ENCODE peak calls at places on chromosomes 11 and 22, in four cellular contexts. P is aorta, E is cardiac fibroblast, B is keratinocyte. L is an unnamed sample.

GRCh38 chr22:40057652-40058051 is 62.9 kb downstream of the FAM83F start:
- DNase-seq in P (no peak), E (no peak), B (no peak), L (no peak)

GRCh38 chr22:39612811-39613548 is 42.4 kb downstream of the CACNA1I start:
- DNase-seq in P (no peak), E (no peak), B (no peak), L (no peak)

GRCh38 chr11:100812517-100812916 is 125.4 kb downstream of the ARHGAP42 start:
- DNase-seq in P (no peak), E (no peak), B (no peak), L (no peak)

GRCh38 chr11:108973402-108974119 is 308.7 kb downstream of the DDX10 start:
- DNase-seq in P (no peak), E (peak; percentile 91), B (peak; percentile 17), L (peak; percentile 79)

GRCh38 chr11:72350752-72351151 is 83.6 kb downstream of the CLPB start:
- DNase-seq in P (no peak), E (no peak), B (no peak), L (no peak)

GRCh38 chr11:37849731-37850130 is 1251.7 kb upstream of the RAG2 start:
- DNase-seq in P (no peak), E (no peak), B (no peak), L (peak; percentile 4)

GRCh38 chr22:27866136-27867091 is 52.6 kb downstream of the PITPNB start:
- DNase-seq in P (no peak), E (peak; percentile 92), B (peak; percentile 28), L (peak; percentile 95)

GRCh38 chr11:17991799-17992433 is 20.9 kb downstream of the SERGEF start:
- DNase-seq in P (no peak), E (peak; percentile 70), B (no peak), L (peak; percentile 84)

GRCh38 chr22:42990131-42990838 is 24.7 kb downstream of the PACSIN2 start:
- DNase-seq in P (peak; percentile 77), E (peak; percentile 94), B (peak; percentile 69), L (peak; percentile 87)

GRCh38 chr11:17014774-17015638 is 792 bp upstream of the PLEKHA7 start:
- DNase-seq in P (no peak), E (peak; percentile 85), B (no peak), L (peak; percentile 34)

GRCh38 chr11:44572884-44573283 is 7.4 kb downstream of the CD82 start:
- DNase-seq in P (no peak), E (no peak), B (no peak), L (no peak)

GRCh38 chr22:24429411-24430365 is 2.3 kb downstream of the ADORA2A start:
- DNase-seq in P (peak; percentile 85), E (no peak), B (peak; percentile 25), L (peak; percentile 36)

GRCh38 chr22:29947410-29948387 is 64.7 kb downstream of the MTMR3 start:
- DNase-seq in P (no peak), E (peak; percentile 55), B (no peak), L (peak; percentile 48)

GRCh38 chr11:110972640-110973039 is 260.4 kb upstream of the ARHGAP20 start:
- DNase-seq in P (no peak), E (peak; percentile 92), B (no peak), L (peak; percentile 96)

GRCh38 chr11:131749100-131749499 is 378.7 kb downstream of the NTM start:
- DNase-seq in P (no peak), E (peak; percentile 99), B (no peak), L (peak; percentile 89)

GRCh38 chr22:18070556-18071306 is 7.1 kb upstream of the PEX26 start:
- DNase-seq in P (no peak), E (no peak), B (peak; percentile 89), L (no peak)

GRCh38 chr11:61069427-61069826 is 32.9 kb upstream of the CD5 start:
- DNase-seq in P (no peak), E (no peak), B (no peak), L (no peak)

GRCh38 chr11:1162498-1163311 is 5.0 kb downstream of the MUC5AC start:
- DNase-seq in P (peak; percentile 68), E (no peak), B (no peak), L (no peak)

GRCh38 chr11:126212089-126212660 is 593 bp downstream of the FAM118B start:
- DNase-seq in P (no peak), E (peak; percentile 14), B (no peak), L (peak; percentile 18)

GRCh38 chr11:2474059-2474901 is 29.5 kb downstream of the KCNQ1 start:
- DNase-seq in P (no peak), E (no peak), B (no peak), L (no peak)

GRCh38 chr22:23829845-23830372 is 8.9 kb downstream of the DERL3 start:
- DNase-seq in P (no peak), E (peak; percentile 82), B (no peak), L (peak; percentile 90)

GRCh38 chr11:82775736-82776346 is 42.2 kb upstream of the FAM181B start:
- DNase-seq in P (no peak), E (peak; percentile 71), B (no peak), L (peak; percentile 72)

GRCh38 chr11:64741393-64742086 is 2.4 kb downstream of the RASGRP2 start:
- DNase-seq in P (no peak), E (no peak), B (no peak), L (no peak)
- H3K4me3 ChIP-seq in P (no peak overlapping the region), E (no peak overlapping the region), B (no peak overlapping the region), L (peak overlapping the region; percentile 73)

DNA sequence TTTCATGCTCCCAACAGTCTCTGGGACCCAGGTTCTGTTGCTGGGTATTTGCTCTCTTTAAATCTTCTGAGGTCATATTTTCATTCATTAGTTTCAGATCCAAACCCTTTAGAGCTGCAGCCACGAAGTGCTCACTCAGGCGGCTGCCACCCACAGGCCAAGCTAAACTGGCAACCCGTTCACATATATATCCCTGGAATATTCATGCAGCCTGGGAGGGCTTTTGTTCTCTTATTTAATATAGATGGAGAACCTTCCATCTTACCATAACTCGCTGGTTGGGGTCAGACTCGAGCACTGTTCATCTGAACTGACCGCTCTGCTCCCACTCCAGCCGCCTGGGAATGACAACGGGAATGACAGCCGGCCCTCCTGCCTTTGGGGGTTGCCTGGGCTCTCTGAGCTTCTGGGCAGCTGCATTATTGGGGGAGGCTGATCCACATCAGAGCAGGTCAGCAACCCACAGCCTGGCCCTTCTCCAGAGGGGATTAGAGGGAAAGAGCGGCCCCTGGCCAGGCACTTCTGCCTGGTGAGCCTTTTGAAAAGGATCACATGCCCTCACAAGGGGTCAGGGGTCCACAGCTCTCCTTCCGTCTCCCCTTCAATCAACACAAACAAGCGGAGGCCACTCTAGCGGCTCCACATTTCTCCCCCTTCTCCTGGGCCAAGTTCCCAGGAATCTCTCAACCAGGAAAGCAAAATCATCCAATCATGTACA is 11.9 kb downstream of the TMEM184B start:
- DNase-seq in P (no peak), E (no peak), B (no peak), L (no peak)
- H3K4me3 ChIP-seq in P (no peak overlapping the region), E (no peak overlapping the region), B (no peak overlapping the region), L (no peak overlapping the region)

DNA sequence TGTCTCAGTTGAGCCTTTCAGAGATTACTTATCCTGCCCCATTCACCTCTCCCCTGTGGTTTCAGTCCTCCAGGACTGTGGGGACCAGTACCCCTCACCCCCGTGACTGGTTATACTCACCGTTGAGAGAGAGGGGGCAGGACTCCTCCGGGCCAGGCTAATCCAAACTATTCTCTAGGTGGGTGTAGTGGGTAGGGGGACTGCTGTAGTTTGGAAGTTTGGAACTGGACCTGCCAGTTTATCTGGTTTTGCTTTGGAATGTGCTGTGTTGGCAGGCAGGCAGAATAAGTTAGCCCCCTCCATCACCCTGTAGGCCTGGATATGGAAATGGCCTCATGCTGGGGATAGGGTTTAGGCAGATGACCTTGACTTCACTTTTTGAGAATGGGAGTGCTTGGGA is 13.5 kb downstream of the TEAD1 start:
- DNase-seq in P (no peak), E (no peak), B (no peak), L (no peak)
- H3K4me3 ChIP-seq in P (no peak overlapping the region), E (no peak overlapping the region), B (no peak overlapping the region), L (no peak overlapping the region)

GRCh38 chr11:122170815-122171475 is 54.9 kb upstream of the BLID start:
- DNase-seq in P (no peak), E (peak; percentile 90), B (peak; percentile 69), L (peak; percentile 56)
- H3K4me3 ChIP-seq in P (no peak overlapping the region), E (no peak overlapping the region), B (no peak overlapping the region), L (no peak overlapping the region)

GRCh38 chr11:64744544-64745218 is 739 bp upstream of the RASGRP2 start:
- DNase-seq in P (peak; percentile 85), E (no peak), B (no peak), L (no peak)
- H3K4me3 ChIP-seq in P (peak overlapping the region; percentile 65), E (peak overlapping the region; percentile 14), B (no peak overlapping the region), L (peak overlapping the region; percentile 73)

GRCh38 chr11:5701184-5701583 is 11.6 kb downstream of the TRIM22 start:
- DNase-seq in P (no peak), E (no peak), B (no peak), L (no peak)

GRCh38 chr11:5703741-5704536 is 14.3 kb downstream of the TRIM22 start:
- DNase-seq in P (no peak), E (no peak), B (no peak), L (no peak)

GRCh38 chr11:5698281-5698680 is 8.7 kb downstream of the TRIM22 start:
- DNase-seq in P (no peak), E (no peak), B (no peak), L (no peak)

GRCh38 chr11:5696210-5696609 is 6.6 kb downstream of the TRIM22 start:
- DNase-seq in P (no peak), E (no peak), B (no peak), L (peak; percentile 37)

DNA sequence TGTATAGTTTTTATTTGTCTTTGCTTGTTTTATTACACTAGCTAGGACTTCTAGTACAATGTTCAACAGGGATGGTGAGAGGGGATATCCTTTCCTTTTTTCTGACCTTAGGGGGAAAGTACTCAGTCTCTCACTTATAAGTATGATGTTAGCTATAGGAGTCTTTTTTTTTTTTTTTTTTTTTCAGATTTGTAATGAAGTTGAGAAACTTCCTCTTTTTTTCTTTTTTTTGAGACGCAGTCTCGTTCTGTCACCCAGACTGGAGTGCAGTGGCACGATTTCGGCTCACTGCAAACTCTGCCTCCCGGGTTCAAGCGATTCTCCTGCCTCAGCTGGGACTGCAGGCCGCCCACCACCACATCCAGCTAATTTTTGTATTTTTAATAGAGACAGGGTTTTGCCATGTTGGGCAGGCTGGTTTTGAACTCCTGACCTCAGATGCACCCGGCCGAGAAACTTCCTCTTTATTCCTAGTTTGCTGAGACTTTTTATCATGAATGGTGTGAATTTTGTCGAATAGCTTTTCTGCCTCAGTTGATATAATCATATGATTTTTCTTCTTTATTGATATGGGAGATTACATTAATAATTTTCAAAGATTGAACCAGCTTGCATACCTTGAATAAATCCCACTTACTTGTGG is 11.0 kb downstream of the TRIM22 start:
- DNase-seq in P (no peak), E (no peak), B (no peak), L (no peak)
- H3K4me3 ChIP-seq in P (no peak overlapping the region), E (no peak overlapping the region), B (no peak overlapping the region), L (no peak overlapping the region)

GRCh38 chr11:119338318-119338890 is 2.3 kb downstream of the C1QTNF5 start:
- DNase-seq in P (peak; percentile 88), E (peak; percentile 76), B (no peak), L (peak; percentile 76)

GRCh38 chr11:119336744-119337469 is 2.6 kb downstream of the RNF26 start:
- DNase-seq in P (peak; percentile 55), E (no peak), B (no peak), L (no peak)

GRCh38 chr11:119338946-119339580 is 1.6 kb downstream of the C1QTNF5 start:
- DNase-seq in P (no peak), E (no peak), B (no peak), L (no peak)

GRCh38 chr11:119335655-119336543 is 1.6 kb downstream of the RNF26 start:
- DNase-seq in P (no peak), E (no peak), B (no peak), L (no peak)

GRCh38 chr11:119337581-119338317 is 2.9 kb downstream of the C1QTNF5 start:
- DNase-seq in P (peak; percentile 68), E (peak; percentile 21), B (no peak), L (no peak)
- H3K4me3 ChIP-seq in P (no peak overlapping the region), E (peak overlapping the region; percentile 7), B (no peak overlapping the region), L (no peak overlapping the region)